ENCODE peak calls at places on chromosomes 2 and 18, in six cellular contexts. One of them, this sample, is unnamed.

GRCh38 chr18:10515456-10515855 is 10.4 kb upstream of the NAPG start:
- DNase-seq in H1: no peak
- DNase-seq in K562: no peak
- DNase-seq in SK-N-SH: no peak
- DNase-seq in GM12878: no peak
- DNase-seq in HepG2: no peak
- DNase-seq in this sample: no peak

GRCh38 chr2:126785236-126785635 is 113.5 kb upstream of the TEX51 start:
- DNase-seq in H1: no peak
- DNase-seq in K562: no peak
- DNase-seq in SK-N-SH: no peak
- DNase-seq in GM12878: no peak
- DNase-seq in HepG2: no peak
- DNase-seq in this sample: no peak

GRCh38 chr2:61536086-61536722 is 2.0 kb downstream of the XPO1 start:
- DNase-seq in H1: no peak
- DNase-seq in K562: no peak
- DNase-seq in SK-N-SH: peak; percentile 10
- DNase-seq in GM12878: no peak
- DNase-seq in HepG2: peak; percentile 20
- DNase-seq in this sample: no peak

GRCh38 chr2:94879982-94880377 is 8.8 kb downstream of the TEKT4 start:
- DNase-seq in H1: no peak
- DNase-seq in K562: no peak
- DNase-seq in SK-N-SH: no peak
- DNase-seq in GM12878: no peak
- DNase-seq in HepG2: no peak
- DNase-seq in this sample: no peak

GRCh38 chr18:55266981-55267380 is 307.7 kb upstream of the CCDC68 start:
- DNase-seq in H1: no peak
- DNase-seq in K562: no peak
- DNase-seq in SK-N-SH: no peak
- DNase-seq in GM12878: no peak
- DNase-seq in HepG2: no peak
- DNase-seq in this sample: no peak

GRCh38 chr2:65622951-65623525 is 190.6 kb upstream of the SPRED2 start:
- DNase-seq in H1: no peak
- DNase-seq in K562: no peak
- DNase-seq in SK-N-SH: no peak
- DNase-seq in GM12878: no peak
- DNase-seq in HepG2: no peak
- DNase-seq in this sample: no peak

GRCh38 chr18:10406172-10406663 is 48.2 kb upstream of the APCDD1 start:
- DNase-seq in H1: no peak
- DNase-seq in K562: no peak
- DNase-seq in SK-N-SH: no peak
- DNase-seq in GM12878: no peak
- DNase-seq in HepG2: no peak
- DNase-seq in this sample: no peak

GRCh38 chr2:41963661-41964525 is 83.9 kb upstream of the PKDCC start:
- DNase-seq in H1: no peak
- DNase-seq in K562: no peak
- DNase-seq in SK-N-SH: peak; percentile 67
- DNase-seq in GM12878: no peak
- DNase-seq in HepG2: peak; percentile 32
- DNase-seq in this sample: no peak

GRCh38 chr2:96799623-96799935 is 16.5 kb upstream of the CNNM3 start:
- DNase-seq in H1: no peak
- DNase-seq in K562: no peak
- DNase-seq in SK-N-SH: no peak
- DNase-seq in GM12878: no peak
- DNase-seq in HepG2: no peak
- DNase-seq in this sample: no peak

GRCh38 chr2:112579280-112579679 is 5.1 kb upstream of the CHCHD5 start:
- DNase-seq in H1: no peak
- DNase-seq in K562: no peak
- DNase-seq in SK-N-SH: no peak
- DNase-seq in GM12878: no peak
- DNase-seq in HepG2: no peak
- DNase-seq in this sample: peak; percentile 33

GRCh38 chr18:76564117-76564516 is 69.1 kb upstream of the ZNF516 start:
- DNase-seq in H1: peak; percentile 4
- DNase-seq in K562: no peak
- DNase-seq in SK-N-SH: no peak
- DNase-seq in GM12878: no peak
- DNase-seq in HepG2: no peak
- DNase-seq in this sample: no peak

GRCh38 chr2:128803222-128803621 is 484.6 kb upstream of the HS6ST1 start:
- DNase-seq in H1: no peak
- DNase-seq in K562: no peak
- DNase-seq in SK-N-SH: no peak
- DNase-seq in GM12878: no peak
- DNase-seq in HepG2: no peak
- DNase-seq in this sample: no peak

GRCh38 chr2:160695402-160696060 is 201.9 kb upstream of the RBMS1 start:
- DNase-seq in H1: no peak
- DNase-seq in K562: no peak
- DNase-seq in SK-N-SH: no peak
- DNase-seq in GM12878: no peak
- DNase-seq in HepG2: no peak
- DNase-seq in this sample: no peak

GRCh38 chr18:49752095-49752457 is 61.3 kb downstream of the ACAA2 start:
- DNase-seq in H1: peak; percentile 34
- DNase-seq in K562: no peak
- DNase-seq in SK-N-SH: no peak
- DNase-seq in GM12878: no peak
- DNase-seq in HepG2: no peak
- DNase-seq in this sample: no peak

GRCh38 chr2:95761556-95761955 is 169.8 kb downstream of the TRIM43 start:
- DNase-seq in H1: no peak
- DNase-seq in K562: no peak
- DNase-seq in SK-N-SH: no peak
- DNase-seq in GM12878: no peak
- DNase-seq in HepG2: no peak
- DNase-seq in this sample: no peak

GRCh38 chr2:220469201-220469600 is 841.8 kb downstream of the SLC4A3 start:
- DNase-seq in H1: no peak
- DNase-seq in K562: no peak
- DNase-seq in SK-N-SH: no peak
- DNase-seq in GM12878: no peak
- DNase-seq in HepG2: no peak
- DNase-seq in this sample: no peak

GRCh38 chr2:64404743-64405142 is 49.2 kb upstream of the LGALSL start:
- DNase-seq in H1: peak; percentile 78
- DNase-seq in K562: peak; percentile 49
- DNase-seq in SK-N-SH: no peak
- DNase-seq in GM12878: no peak
- DNase-seq in HepG2: peak; percentile 31
- DNase-seq in this sample: no peak

GRCh38 chr2:64085936-64086335 is 58.3 kb downstream of the PELI1 start:
- DNase-seq in H1: no peak
- DNase-seq in K562: no peak
- DNase-seq in SK-N-SH: no peak
- DNase-seq in GM12878: no peak
- DNase-seq in HepG2: no peak
- DNase-seq in this sample: no peak

GRCh38 chr2:85662899-85663683 is 4.9 kb downstream of the SFTPB start:
- DNase-seq in H1: no peak
- DNase-seq in K562: peak; percentile 54
- DNase-seq in SK-N-SH: peak; percentile 32
- DNase-seq in GM12878: no peak
- DNase-seq in HepG2: peak; percentile 15
- DNase-seq in this sample: no peak

GRCh38 chr2:19750136-19750535 is 151.6 kb downstream of the TTC32 start:
- DNase-seq in H1: no peak
- DNase-seq in K562: no peak
- DNase-seq in SK-N-SH: no peak
- DNase-seq in GM12878: no peak
- DNase-seq in HepG2: no peak
- DNase-seq in this sample: no peak

GRCh38 chr2:72573232-72573631 is 252.6 kb downstream of the EXOC6B start:
- DNase-seq in H1: no peak
- DNase-seq in K562: no peak
- DNase-seq in SK-N-SH: no peak
- DNase-seq in GM12878: no peak
- DNase-seq in HepG2: no peak
- DNase-seq in this sample: no peak
- TF ChIP-seq GABPA in H1: no peak
- TF ChIP-seq GABPA in K562: no peak
- TF ChIP-seq GABPA in SK-N-SH: no peak
- TF ChIP-seq GABPA in GM12878: no peak
- TF ChIP-seq GABPA in HepG2: no peak
- TF ChIP-seq GABPA in this sample: no peak

GRCh38 chr18:79488311-79489047 is 92.7 kb downstream of the NFATC1 start:
- DNase-seq in H1: no peak
- DNase-seq in K562: no peak
- DNase-seq in SK-N-SH: no peak
- DNase-seq in GM12878: no peak
- DNase-seq in HepG2: no peak
- DNase-seq in this sample: no peak

GRCh38 chr18:79490593-79491551 is 95.1 kb downstream of the NFATC1 start:
- DNase-seq in H1: no peak
- DNase-seq in K562: no peak
- DNase-seq in SK-N-SH: no peak
- DNase-seq in GM12878: no peak
- DNase-seq in HepG2: no peak
- DNase-seq in this sample: no peak

GRCh38 chr18:79487198-79488165 is 91.8 kb downstream of the NFATC1 start:
- DNase-seq in H1: no peak
- DNase-seq in K562: no peak
- DNase-seq in SK-N-SH: no peak
- DNase-seq in GM12878: no peak
- DNase-seq in HepG2: no peak
- DNase-seq in this sample: no peak

GRCh38 chr18:79489048-79489899 is 93.5 kb downstream of the NFATC1 start:
- DNase-seq in H1: no peak
- DNase-seq in K562: no peak
- DNase-seq in SK-N-SH: no peak
- DNase-seq in GM12878: no peak
- DNase-seq in HepG2: no peak
- DNase-seq in this sample: no peak

GRCh38 chr18:79489900-79490592 is 94.3 kb downstream of the NFATC1 start:
- DNase-seq in H1: no peak
- DNase-seq in K562: no peak
- DNase-seq in SK-N-SH: no peak
- DNase-seq in GM12878: no peak
- DNase-seq in HepG2: no peak
- DNase-seq in this sample: no peak
- TF ChIP-seq GABPA in H1: no peak
- TF ChIP-seq GABPA in K562: no peak
- TF ChIP-seq GABPA in SK-N-SH: no peak
- TF ChIP-seq GABPA in GM12878: no peak
- TF ChIP-seq GABPA in HepG2: no peak
- TF ChIP-seq GABPA in this sample: no peak

DNA sequence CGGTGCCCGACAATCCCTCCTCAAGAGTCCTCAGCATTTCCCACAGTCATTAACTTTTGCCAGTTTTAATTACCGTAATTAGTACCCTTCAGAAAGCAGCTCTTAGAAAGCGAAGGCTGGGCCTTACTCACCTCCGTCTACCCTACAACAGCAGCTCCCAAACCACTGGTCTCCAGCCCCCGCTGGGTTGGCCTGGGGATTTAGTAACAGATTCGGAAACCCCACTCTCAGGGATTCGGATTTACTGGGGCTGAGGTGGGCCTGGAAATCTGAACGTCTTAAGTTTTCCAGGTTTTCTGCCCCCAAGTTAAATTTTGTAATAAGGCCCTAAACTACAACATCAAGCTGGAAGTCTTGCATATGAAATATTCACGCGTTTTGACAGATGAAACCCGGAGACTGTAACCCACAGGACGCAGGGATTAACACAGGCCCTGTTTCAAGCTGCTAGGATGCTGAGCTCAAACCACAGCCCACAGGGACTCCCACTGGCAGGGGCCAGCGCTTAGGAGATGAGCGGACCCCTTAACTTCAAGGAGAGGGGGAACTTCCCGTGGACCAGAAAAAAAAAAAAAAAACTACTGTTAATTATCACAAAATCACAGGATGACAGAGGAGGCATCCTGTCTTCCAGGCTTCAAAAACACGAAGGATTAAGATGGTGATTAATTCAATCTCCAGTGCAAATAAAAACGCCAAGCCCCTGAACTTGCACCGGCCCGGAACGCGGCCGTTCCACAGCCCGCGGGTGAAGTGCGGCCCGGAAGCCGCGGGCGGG is 980 bp downstream of the ILKAP start:
- DNase-seq in H1: no peak
- DNase-seq in K562: no peak
- DNase-seq in SK-N-SH: peak; percentile 45
- DNase-seq in GM12878: no peak
- DNase-seq in HepG2: no peak
- DNase-seq in this sample: peak; percentile 5
- TF ChIP-seq GABPA in H1: no peak
- TF ChIP-seq GABPA in K562: no peak
- TF ChIP-seq GABPA in SK-N-SH: no peak
- TF ChIP-seq GABPA in GM12878: no peak
- TF ChIP-seq GABPA in HepG2: no peak
- TF ChIP-seq GABPA in this sample: no peak

GRCh38 chr18:35756506-35757117 is 175.1 kb downstream of the GALNT1 start:
- DNase-seq in H1: peak; percentile 67
- DNase-seq in K562: peak; percentile 65
- DNase-seq in SK-N-SH: peak; percentile 67
- DNase-seq in GM12878: no peak
- DNase-seq in HepG2: peak; percentile 45
- DNase-seq in this sample: peak; percentile 70
- TF ChIP-seq GABPA in H1: no peak
- TF ChIP-seq GABPA in K562: no peak
- TF ChIP-seq GABPA in SK-N-SH: no peak
- TF ChIP-seq GABPA in GM12878: no peak
- TF ChIP-seq GABPA in HepG2: no peak
- TF ChIP-seq GABPA in this sample: no peak